ENCODE peak calls at places on chromosomes 4 and X, in six cellular contexts. O is Caco-2, W is fibroblast of lung, Z is AG09309, A is thoracic aorta, I is GM06990. R is an unnamed sample.
A peak's percentile ranks its signal among the peaks of the same experiment; 100 is the strongest.

GRCh38 chr4:173317003-173317402 is 17.2 kb downstream of the HMGB2 start:
- DNase-seq in O (no peak), W (no peak), A (no peak), I (no peak), Z (no peak), R (no peak)

GRCh38 chrX:148501121-148502066 is 977 bp downstream of the AFF2 start:
- DNase-seq in O (no peak), Z (no peak), W (no peak), A (no peak), I (peak; percentile 11), R (no peak)

GRCh38 chr4:185640809-185641675 is 105.7 kb upstream of the PDLIM3 start:
- DNase-seq in I (no peak), Z (peak; percentile 61), A (no peak), O (no peak), W (peak; percentile 77), R (peak; percentile 48)

GRCh38 chrX:2485789-2486345 is 14.9 kb downstream of the DHRSX start:
- DNase-seq in W (no peak), O (no peak), A (no peak), Z (no peak), I (no peak), R (no peak)

GRCh38 chr4:46994007-46994405 is 625 bp upstream of the GABRA4 start:
- DNase-seq in A (no peak), I (no peak), Z (no peak), W (peak; percentile 2), O (no peak), R (no peak)

GRCh38 chrX:15441464-15441863 is 51.7 kb downstream of the PIR start:
- DNase-seq in Z (no peak), W (no peak), A (no peak), O (no peak), I (no peak), R (no peak)

GRCh38 chrX:19272452-19272851 is 71.3 kb upstream of the PDHA1 start:
- DNase-seq in A (no peak), O (no peak), I (no peak), W (peak; percentile 34), Z (no peak), R (no peak)

GRCh38 chr4:8242782-8243556 is 26.6 kb upstream of the HTRA3 start:
- DNase-seq in A (no peak), O (no peak), I (no peak), Z (no peak), W (no peak), R (no peak)

GRCh38 chrX:9171841-9172240 is 137.9 kb upstream of the FAM9B start:
- DNase-seq in A (no peak), I (no peak), W (peak; percentile 79), Z (no peak), O (no peak), R (peak; percentile 74)

GRCh38 chrX:12951590-12951965 is 23.3 kb upstream of the TMSB4X start:
- DNase-seq in O (no peak), Z (no peak), A (no peak), I (no peak), W (no peak), R (no peak)

GRCh38 chrX:30296408-30297254 is 12.6 kb downstream of the NR0B1 start:
- DNase-seq in I (no peak), O (no peak), W (no peak), Z (no peak), A (no peak), R (no peak)

GRCh38 chrX:120840826-120841225 is 34.8 kb downstream of the CT47B1 start:
- DNase-seq in Z (peak; percentile 24), O (no peak), A (no peak), W (peak; percentile 76), I (no peak), R (no peak)

GRCh38 chrX:115011428-115011827 is 6.0 kb downstream of the IL13RA2 start:
- DNase-seq in I (no peak), Z (no peak), O (no peak), W (no peak), A (no peak), R (no peak)

GRCh38 chr4:182240161-182241130 is 2.8 kb upstream of the TENM3 start:
- DNase-seq in I (no peak), Z (no peak), O (peak; percentile 90), A (no peak), W (peak; percentile 97), R (no peak)

GRCh38 chr4:76011700-76012387 is 4.5 kb upstream of the CXCL9 start:
- DNase-seq in W (peak; percentile 63), O (no peak), A (no peak), I (peak; percentile 59), Z (peak; percentile 11), R (no peak)

GRCh38 chrX:9923357-9923756 is 43.8 kb upstream of the CLDN34 start:
- DNase-seq in Z (no peak), W (no peak), A (no peak), O (no peak), I (no peak), R (no peak)

GRCh38 chr4:71604785-71605184 is 179.1 kb downstream of the GC start:
- DNase-seq in W (no peak), I (peak; percentile 45), Z (no peak), A (no peak), O (no peak), R (no peak)

GRCh38 chrX:11836284-11836683 is 78.2 kb downstream of the MSL3 start:
- DNase-seq in I (no peak), W (no peak), A (no peak), Z (no peak), O (no peak), R (no peak)

GRCh38 chr4:184526228-184526627 is 51.9 kb upstream of the IRF2 start:
- DNase-seq in I (no peak), A (no peak), W (no peak), Z (no peak), O (no peak), R (no peak)

GRCh38 chr4:113052379-113052951 is 3.0 kb downstream of the ANK2 start:
- DNase-seq in O (no peak), I (peak; percentile 27), W (peak; percentile 91), A (no peak), Z (peak; percentile 27), R (no peak)

GRCh38 chr4:82780398-82781231 is 18.0 kb downstream of the SCD5 start:
- DNase-seq in O (no peak), A (no peak), W (peak; percentile 73), Z (no peak), I (peak; percentile 22), R (no peak)

GRCh38 chrX:112736310-112736709 is 56.6 kb upstream of the LHFPL1 start:
- DNase-seq in A (no peak), O (no peak), W (peak; percentile 19), I (no peak), Z (no peak), R (no peak)

GRCh38 chrX:112735147-112735546 is 55.4 kb upstream of the LHFPL1 start:
- DNase-seq in A (no peak), I (no peak), W (no peak), O (no peak), Z (no peak), R (no peak)

GRCh38 chrX:112734250-112734649 is 54.5 kb upstream of the LHFPL1 start:
- DNase-seq in A (no peak), O (no peak), Z (no peak), I (no peak), W (peak; percentile 26), R (no peak)

DNA sequence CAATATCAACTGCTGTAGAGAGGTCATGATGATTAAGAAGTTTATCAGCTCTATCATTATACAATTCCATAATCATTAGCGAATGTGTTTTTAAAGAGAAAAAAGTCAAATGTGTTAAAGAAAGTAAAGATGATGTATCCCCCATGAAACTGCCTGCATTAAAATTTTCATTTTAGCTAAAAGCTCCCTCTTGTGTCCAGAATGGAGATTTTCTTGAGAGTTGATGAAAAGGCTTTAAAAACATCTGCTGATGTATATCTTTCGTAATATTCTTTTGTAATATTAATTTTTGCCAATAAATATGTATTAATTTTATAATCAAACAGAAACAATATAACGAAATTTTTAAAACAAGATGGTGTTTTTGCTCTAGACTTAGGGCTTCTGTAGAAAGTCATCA is 52.1 kb upstream of the LHFPL1 start:
- DNase-seq in Z (no peak), O (no peak), I (no peak), A (no peak), W (no peak), R (no peak)
- TF ChIP-seq CTCF in Z (peak; percentile 36), O (no peak), I (peak; percentile 44), A (no peak), W (peak; percentile 15), R (peak; percentile 31)

GRCh38 chrX:65667157-65667502 is 324 bp upstream of the MSN start:
- DNase-seq in I (no peak), W (no peak), A (no peak), Z (no peak), O (no peak), R (no peak)
- H3K4me3 ChIP-seq in I (no peak overlapping the region), W (peak overlapping the region; percentile 17), A (peak overlapping the region; percentile 93), Z (no peak overlapping the region), O (no peak overlapping the region), R (peak overlapping the region; percentile 14)

GRCh38 chr4:115851918-115852766 is 738.7 kb upstream of the NDST4 start:
- DNase-seq in O (peak; percentile 57), W (peak; percentile 17), I (peak; percentile 23), A (no peak), Z (no peak), R (peak; percentile 10)
- TF ChIP-seq CTCF in O (peak; percentile 75), W (no peak), I (peak; percentile 80), A (no peak), Z (peak; percentile 15), R (peak; percentile 79)

GRCh38 chrX:70480660-70481018 is 36.0 kb downstream of the DLG3 start:
- DNase-seq in W (peak; percentile 38), A (no peak), I (no peak), Z (no peak), O (no peak), R (no peak)
- H3K4me3 ChIP-seq in W (peak overlapping the region; percentile 25), A (peak overlapping the region; percentile 4), I (no peak overlapping the region), Z (peak overlapping the region; percentile 5), O (no peak overlapping the region), R (no peak overlapping the region)

DNA sequence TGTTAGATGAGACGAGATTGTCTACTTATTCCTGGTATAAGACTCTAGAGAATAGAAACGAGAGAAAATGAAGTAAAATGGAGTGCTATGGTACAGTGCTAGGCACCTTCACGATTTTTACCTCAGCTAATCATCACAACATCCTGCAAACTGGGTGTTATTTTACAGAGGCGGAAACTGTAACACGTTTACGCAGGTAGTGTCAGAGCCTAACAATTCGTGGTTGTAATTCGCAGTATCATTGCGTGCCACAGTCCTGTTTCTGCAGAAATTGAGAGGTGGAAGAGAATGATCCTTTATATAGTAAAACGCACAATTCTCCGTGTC is 383 bp upstream of the TBC1D19 start:
- DNase-seq in O (no peak), W (peak; percentile 81), I (no peak), A (no peak), Z (no peak), R (no peak)
- TF ChIP-seq CTCF in O (no peak), W (no peak), I (no peak), A (no peak), Z (no peak), R (no peak)

GRCh38 chrX:23332101-23332887 is 2.4 kb upstream of the PTCHD1 start:
- DNase-seq in W (no peak), I (no peak), Z (no peak), A (no peak), O (no peak), R (no peak)
- H3K4me3 ChIP-seq in W (no peak overlapping the region), I (no peak overlapping the region), Z (no peak overlapping the region), A (peak overlapping the region; percentile 64), O (no peak overlapping the region), R (no peak overlapping the region)